ENCODE peak calls at places on chromosomes 2 and 18, in eight cellular contexts. One of them, this sample, is unnamed.

GRCh38 chr2:2187196-2187595 is 143.9 kb downstream of the MYT1L start:
- DNase-seq in HL-60: no peak
- DNase-seq in HFFc6: no peak
- DNase-seq in AG09309: no peak
- DNase-seq in fibroblast of the aortic adventitia: no peak
- DNase-seq in pancreas: no peak
- DNase-seq in gastrocnemius medialis: no peak
- DNase-seq in GM06990: no peak
- DNase-seq in this sample: no peak

GRCh38 chr2:190791347-190791982 is 89.2 kb upstream of the GLS start:
- DNase-seq in HL-60: no peak
- DNase-seq in HFFc6: peak; percentile 31
- DNase-seq in AG09309: peak; percentile 34
- DNase-seq in fibroblast of the aortic adventitia: peak; percentile 47
- DNase-seq in pancreas: no peak
- DNase-seq in gastrocnemius medialis: no peak
- DNase-seq in GM06990: no peak
- DNase-seq in this sample: no peak

GRCh38 chr2:238636269-238637073 is 209.7 kb downstream of the ASB1 start:
- DNase-seq in HL-60: no peak
- DNase-seq in HFFc6: peak; percentile 69
- DNase-seq in AG09309: peak; percentile 59
- DNase-seq in fibroblast of the aortic adventitia: peak; percentile 71
- DNase-seq in pancreas: no peak
- DNase-seq in gastrocnemius medialis: no peak
- DNase-seq in GM06990: no peak
- DNase-seq in this sample: no peak

GRCh38 chr2:130826419-130826818 is 10.3 kb upstream of the ARHGEF4 start:
- DNase-seq in HL-60: no peak
- DNase-seq in HFFc6: no peak
- DNase-seq in AG09309: no peak
- DNase-seq in fibroblast of the aortic adventitia: no peak
- DNase-seq in pancreas: no peak
- DNase-seq in gastrocnemius medialis: no peak
- DNase-seq in GM06990: no peak
- DNase-seq in this sample: no peak

GRCh38 chr2:206540757-206541156 is 97.4 kb downstream of the ADAM23 start:
- DNase-seq in HL-60: no peak
- DNase-seq in HFFc6: no peak
- DNase-seq in AG09309: no peak
- DNase-seq in fibroblast of the aortic adventitia: no peak
- DNase-seq in pancreas: no peak
- DNase-seq in gastrocnemius medialis: no peak
- DNase-seq in GM06990: no peak
- DNase-seq in this sample: no peak

GRCh38 chr2:1714291-1715064 is 29.8 kb downstream of the PXDN start:
- DNase-seq in HL-60: no peak
- DNase-seq in HFFc6: no peak
- DNase-seq in AG09309: no peak
- DNase-seq in fibroblast of the aortic adventitia: no peak
- DNase-seq in pancreas: no peak
- DNase-seq in gastrocnemius medialis: no peak
- DNase-seq in GM06990: no peak
- DNase-seq in this sample: no peak

GRCh38 chr2:70936165-70936978 is 672 bp downstream of the ATP6V1B1 start:
- DNase-seq in HL-60: no peak
- DNase-seq in HFFc6: no peak
- DNase-seq in AG09309: no peak
- DNase-seq in fibroblast of the aortic adventitia: no peak
- DNase-seq in pancreas: no peak
- DNase-seq in gastrocnemius medialis: no peak
- DNase-seq in GM06990: no peak
- DNase-seq in this sample: no peak

GRCh38 chr2:212005077-212005671 is 533.4 kb downstream of the ERBB4 start:
- DNase-seq in HL-60: peak; percentile 49
- DNase-seq in HFFc6: peak; percentile 18
- DNase-seq in AG09309: no peak
- DNase-seq in fibroblast of the aortic adventitia: peak; percentile 60
- DNase-seq in pancreas: no peak
- DNase-seq in gastrocnemius medialis: no peak
- DNase-seq in GM06990: no peak
- DNase-seq in this sample: no peak

GRCh38 chr2:95027369-95027720 is 1.8 kb downstream of the MAL start:
- DNase-seq in HL-60: no peak
- DNase-seq in HFFc6: no peak
- DNase-seq in AG09309: no peak
- DNase-seq in fibroblast of the aortic adventitia: no peak
- DNase-seq in pancreas: no peak
- DNase-seq in gastrocnemius medialis: no peak
- DNase-seq in GM06990: no peak
- DNase-seq in this sample: no peak

GRCh38 chr2:189037518-189037917 is 63.3 kb downstream of the COL3A1 start:
- DNase-seq in HL-60: no peak
- DNase-seq in HFFc6: no peak
- DNase-seq in AG09309: no peak
- DNase-seq in fibroblast of the aortic adventitia: peak; percentile 74
- DNase-seq in pancreas: no peak
- DNase-seq in gastrocnemius medialis: no peak
- DNase-seq in GM06990: no peak
- DNase-seq in this sample: no peak

GRCh38 chr2:70861774-70862644 is 26.4 kb upstream of the CD207 start:
- DNase-seq in HL-60: peak; percentile 64
- DNase-seq in HFFc6: peak; percentile 77
- DNase-seq in AG09309: peak; percentile 23
- DNase-seq in fibroblast of the aortic adventitia: peak; percentile 77
- DNase-seq in pancreas: peak; percentile 83
- DNase-seq in gastrocnemius medialis: peak; percentile 61
- DNase-seq in GM06990: peak; percentile 13
- DNase-seq in this sample: peak; percentile 92

GRCh38 chr2:206116278-206116677 is 30.3 kb upstream of the INO80D start:
- DNase-seq in HL-60: no peak
- DNase-seq in HFFc6: no peak
- DNase-seq in AG09309: no peak
- DNase-seq in fibroblast of the aortic adventitia: no peak
- DNase-seq in pancreas: no peak
- DNase-seq in gastrocnemius medialis: no peak
- DNase-seq in GM06990: no peak
- DNase-seq in this sample: no peak

GRCh38 chr18:67771271-67771670 is 254.8 kb upstream of the DSEL start:
- DNase-seq in HL-60: no peak
- DNase-seq in HFFc6: peak; percentile 66
- DNase-seq in AG09309: no peak
- DNase-seq in fibroblast of the aortic adventitia: peak; percentile 73
- DNase-seq in pancreas: no peak
- DNase-seq in gastrocnemius medialis: no peak
- DNase-seq in GM06990: no peak
- DNase-seq in this sample: no peak

GRCh38 chr2:124080281-124081153 is 55.4 kb downstream of the CNTNAP5 start:
- DNase-seq in HL-60: no peak
- DNase-seq in HFFc6: no peak
- DNase-seq in AG09309: no peak
- DNase-seq in fibroblast of the aortic adventitia: no peak
- DNase-seq in pancreas: no peak
- DNase-seq in gastrocnemius medialis: no peak
- DNase-seq in GM06990: no peak
- DNase-seq in this sample: no peak

GRCh38 chr2:122168799-122169198 is 413.3 kb downstream of the TSN start:
- DNase-seq in HL-60: no peak
- DNase-seq in HFFc6: no peak
- DNase-seq in AG09309: no peak
- DNase-seq in fibroblast of the aortic adventitia: no peak
- DNase-seq in pancreas: no peak
- DNase-seq in gastrocnemius medialis: no peak
- DNase-seq in GM06990: no peak
- DNase-seq in this sample: peak; percentile 24

GRCh38 chr18:3367491-3368091 is 82.4 kb upstream of the TGIF1 start:
- DNase-seq in HL-60: no peak
- DNase-seq in HFFc6: no peak
- DNase-seq in AG09309: no peak
- DNase-seq in fibroblast of the aortic adventitia: peak; percentile 74
- DNase-seq in pancreas: no peak
- DNase-seq in gastrocnemius medialis: no peak
- DNase-seq in GM06990: no peak
- DNase-seq in this sample: no peak

GRCh38 chr2:118495278-118495677 is 352.2 kb downstream of the EN1 start:
- DNase-seq in HL-60: no peak
- DNase-seq in HFFc6: no peak
- DNase-seq in AG09309: no peak
- DNase-seq in fibroblast of the aortic adventitia: no peak
- DNase-seq in pancreas: no peak
- DNase-seq in gastrocnemius medialis: no peak
- DNase-seq in GM06990: no peak
- DNase-seq in this sample: no peak

GRCh38 chr2:161586517-161587167 is 37.6 kb upstream of the SLC4A10 start:
- DNase-seq in HL-60: no peak
- DNase-seq in HFFc6: peak; percentile 16
- DNase-seq in AG09309: peak; percentile 1
- DNase-seq in fibroblast of the aortic adventitia: peak; percentile 47
- DNase-seq in pancreas: no peak
- DNase-seq in gastrocnemius medialis: no peak
- DNase-seq in GM06990: no peak
- DNase-seq in this sample: no peak

GRCh38 chr2:181970160-181970794 is 15.4 kb upstream of the PPP1R1C start:
- DNase-seq in HL-60: no peak
- DNase-seq in HFFc6: no peak
- DNase-seq in AG09309: no peak
- DNase-seq in fibroblast of the aortic adventitia: no peak
- DNase-seq in pancreas: peak; percentile 45
- DNase-seq in gastrocnemius medialis: no peak
- DNase-seq in GM06990: no peak
- DNase-seq in this sample: no peak

DNA sequence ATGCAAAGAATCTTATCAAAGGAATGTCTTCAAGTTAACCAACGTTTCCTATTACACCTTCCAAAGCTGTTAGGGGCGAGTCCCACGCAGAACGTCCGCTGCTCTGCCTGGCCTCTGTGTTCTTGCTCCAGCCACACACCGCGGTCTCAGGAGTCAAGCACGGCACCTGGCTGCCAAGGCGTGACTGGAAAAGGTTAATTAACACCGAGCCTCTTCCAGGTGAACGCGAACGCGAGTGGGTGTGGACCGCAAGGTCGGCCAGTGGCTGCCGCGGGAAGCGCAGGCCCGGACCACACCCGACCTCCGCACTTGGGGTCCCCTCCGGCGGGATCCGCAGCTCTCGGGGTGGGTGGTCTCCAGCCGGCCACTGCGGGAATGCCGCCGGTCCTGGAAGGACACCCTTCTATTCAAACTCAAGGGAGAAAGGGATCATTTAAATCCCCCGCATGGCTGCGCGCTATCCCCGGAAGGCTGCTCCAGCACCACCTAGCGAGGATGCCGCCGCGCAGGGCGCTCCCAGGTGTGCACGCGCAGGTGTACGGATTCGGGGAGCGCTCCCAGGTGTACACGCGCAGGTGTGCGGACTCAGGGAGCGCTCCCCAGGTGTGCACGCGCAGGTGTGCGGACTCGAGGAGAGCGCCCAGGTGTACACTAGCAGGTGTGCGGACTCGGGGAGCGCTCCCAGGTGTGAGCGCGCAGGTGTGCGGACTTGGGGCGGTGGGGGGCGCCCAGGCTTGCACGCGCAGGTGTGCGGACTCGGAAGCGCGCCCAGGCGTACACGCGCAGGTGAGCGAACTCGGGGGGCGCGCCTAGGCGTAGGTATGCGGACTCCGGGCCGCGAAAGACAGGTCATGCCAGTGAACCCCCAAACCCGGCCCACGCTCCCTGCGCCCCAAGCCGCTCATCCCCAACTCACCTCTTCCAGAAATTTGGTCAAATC is 662 bp downstream of the CYB5A start:
- DNase-seq in HL-60: no peak
- DNase-seq in HFFc6: no peak
- DNase-seq in AG09309: no peak
- DNase-seq in fibroblast of the aortic adventitia: peak; percentile 22
- DNase-seq in pancreas: peak; percentile 84
- DNase-seq in gastrocnemius medialis: no peak
- DNase-seq in GM06990: peak; percentile 15
- DNase-seq in this sample: peak; percentile 70
- TF ChIP-seq CTCF in HL-60: no peak
- TF ChIP-seq CTCF in HFFc6: peak; percentile 1
- TF ChIP-seq CTCF in AG09309: no peak
- TF ChIP-seq CTCF in fibroblast of the aortic adventitia: no peak
- TF ChIP-seq CTCF in pancreas: no peak
- TF ChIP-seq CTCF in gastrocnemius medialis: no peak
- TF ChIP-seq CTCF in GM06990: no peak
- TF ChIP-seq CTCF in this sample: no peak

GRCh38 chr2:66577331-66578041 is 142.6 kb downstream of the MEIS1 start:
- DNase-seq in HL-60: no peak
- DNase-seq in HFFc6: no peak
- DNase-seq in AG09309: no peak
- DNase-seq in fibroblast of the aortic adventitia: peak; percentile 62
- DNase-seq in pancreas: peak; percentile 63
- DNase-seq in gastrocnemius medialis: no peak
- DNase-seq in GM06990: no peak
- DNase-seq in this sample: no peak
- TF ChIP-seq CTCF in HL-60: no peak
- TF ChIP-seq CTCF in HFFc6: no peak
- TF ChIP-seq CTCF in AG09309: no peak
- TF ChIP-seq CTCF in fibroblast of the aortic adventitia: no peak
- TF ChIP-seq CTCF in pancreas: no peak
- TF ChIP-seq CTCF in gastrocnemius medialis: no peak
- TF ChIP-seq CTCF in GM06990: no peak
- TF ChIP-seq CTCF in this sample: no peak

DNA sequence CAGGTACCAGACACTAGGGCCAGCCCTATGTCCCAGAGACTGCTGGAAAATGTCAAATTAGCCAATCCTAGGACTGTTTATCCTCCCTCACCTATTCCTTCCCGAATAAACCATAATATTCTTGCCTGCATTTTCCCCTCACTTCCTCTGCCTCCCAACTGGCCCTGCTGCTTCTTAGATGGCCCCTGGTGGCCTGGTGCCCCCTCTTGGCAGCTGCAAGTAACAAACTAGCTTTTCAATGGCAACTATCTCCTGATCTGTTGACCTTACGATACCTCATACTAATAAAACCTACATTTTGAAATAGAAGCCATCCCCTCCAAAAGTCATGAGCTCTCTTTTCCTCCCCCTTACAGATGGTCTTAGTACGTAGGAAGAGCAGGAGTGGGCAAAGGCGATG is 132.0 kb downstream of the ALPK2 start:
- DNase-seq in HL-60: no peak
- DNase-seq in HFFc6: no peak
- DNase-seq in AG09309: no peak
- DNase-seq in fibroblast of the aortic adventitia: no peak
- DNase-seq in pancreas: no peak
- DNase-seq in gastrocnemius medialis: no peak
- DNase-seq in GM06990: no peak
- DNase-seq in this sample: no peak
- TF ChIP-seq CTCF in HL-60: no peak
- TF ChIP-seq CTCF in HFFc6: peak; percentile 39
- TF ChIP-seq CTCF in AG09309: no peak
- TF ChIP-seq CTCF in fibroblast of the aortic adventitia: no peak
- TF ChIP-seq CTCF in pancreas: no peak
- TF ChIP-seq CTCF in gastrocnemius medialis: no peak
- TF ChIP-seq CTCF in GM06990: peak; percentile 50
- TF ChIP-seq CTCF in this sample: no peak

DNA sequence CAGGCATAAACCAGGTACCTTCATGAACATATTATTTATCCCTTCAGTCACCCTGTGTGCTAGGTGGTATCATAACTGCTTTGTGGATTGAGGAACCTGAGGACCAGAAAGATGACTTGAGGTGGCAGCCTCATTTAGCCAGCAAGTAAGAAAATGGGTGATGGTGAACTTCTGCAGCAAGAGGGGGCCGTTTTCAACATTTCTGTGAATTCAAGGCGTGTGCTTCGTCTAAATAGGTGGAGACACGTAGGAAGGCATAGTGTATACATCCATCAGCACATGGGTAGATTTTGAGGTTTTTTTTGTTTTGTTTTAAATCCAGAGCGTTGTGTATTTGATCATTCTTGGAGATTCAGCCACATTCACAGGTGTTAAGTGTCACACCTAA is 118.7 kb downstream of the SPTBN1 start:
- DNase-seq in HL-60: no peak
- DNase-seq in HFFc6: no peak
- DNase-seq in AG09309: no peak
- DNase-seq in fibroblast of the aortic adventitia: no peak
- DNase-seq in pancreas: no peak
- DNase-seq in gastrocnemius medialis: no peak
- DNase-seq in GM06990: no peak
- DNase-seq in this sample: no peak
- TF ChIP-seq CTCF in HL-60: no peak
- TF ChIP-seq CTCF in HFFc6: no peak
- TF ChIP-seq CTCF in AG09309: no peak
- TF ChIP-seq CTCF in fibroblast of the aortic adventitia: no peak
- TF ChIP-seq CTCF in pancreas: no peak
- TF ChIP-seq CTCF in gastrocnemius medialis: no peak
- TF ChIP-seq CTCF in GM06990: no peak
- TF ChIP-seq CTCF in this sample: no peak

This sample was measured in Caco-2.